ENCODE peak calls at places on chromosomes 11 and 22, in ten cellular contexts. N is NCI-H1930; V is activated CD4-positive, alpha-beta T cell treated with anti-CD3 and anti-CD28 coated beads for 48 hours; A is Calu3; J is thoracic aorta; C is nephron progenitor cell; H is caudate nucleus; G is IMR-90; W is T-helper 9 cell; I is mucosa of gallbladder. L is an unnamed sample.

GRCh38 chr11:125496465-125496817 is 376 bp upstream of the FEZ1 start:
- DNase-seq in N (no peak), V (no peak), A (no peak), J (no peak), C (no peak), H (no peak), G (no peak), W (no peak), I (no peak), L (no peak)

GRCh38 chr11:108085672-108086071 is 35.7 kb upstream of the ACAT1 start:
- DNase-seq in N (no peak), V (no peak), A (no peak), J (no peak), C (no peak), H (no peak), G (no peak), W (no peak), I (no peak), L (no peak)

GRCh38 chr11:95494856-95495255 is 263.9 kb upstream of the SESN3 start:
- DNase-seq in N (no peak), V (no peak), A (no peak), J (no peak), C (no peak), H (no peak), G (no peak), W (no peak), I (no peak), L (no peak)

GRCh38 chr22:20254975-20255946 is 12.9 kb downstream of the RTN4R start:
- DNase-seq in N (no peak), V (no peak), A (no peak), J (no peak), C (no peak), H (no peak), G (no peak), W (no peak), I (no peak), L (no peak)

GRCh38 chr11:8196749-8197148 is 27.9 kb upstream of the RIC3 start:
- DNase-seq in N (no peak), V (no peak), A (no peak), J (no peak), C (no peak), H (no peak), G (no peak), W (no peak), I (no peak), L (no peak)

GRCh38 chr11:30326114-30326783 is 3.3 kb downstream of the ARL14EP start:
- DNase-seq in N (no peak), V (no peak), A (no peak), J (no peak), C (no peak), H (no peak), G (peak), W (no peak), I (no peak), L (no peak)

GRCh38 chr11:94315664-94316063 is 11.3 kb downstream of the IZUMO1R start:
- DNase-seq in N (no peak), V (no peak), A (no peak), J (no peak), C (no peak), H (no peak), G (peak), W (no peak), I (peak), L (no peak)

GRCh38 chr11:46402957-46403902 is 11.7 kb upstream of the CHRM4 start:
- DNase-seq in N (no peak), V (no peak), A (no peak), J (no peak), C (no peak), H (no peak), G (no peak), W (no peak), I (no peak), L (no peak)

GRCh38 chr11:100776212-100776896 is 89.3 kb downstream of the ARHGAP42 start:
- DNase-seq in N (no peak), V (no peak), A (peak), J (no peak), C (no peak), H (no peak), G (peak), W (no peak), I (peak), L (no peak)

GRCh38 chr11:15972838-15973237 is 383.5 kb downstream of the SOX6 start:
- DNase-seq in N (no peak), V (no peak), A (no peak), J (no peak), C (no peak), H (no peak), G (no peak), W (no peak), I (no peak), L (no peak)

GRCh38 chr11:10125522-10126133 is 168.4 kb downstream of the SBF2 start:
- DNase-seq in N (no peak), V (no peak), A (no peak), J (no peak), C (no peak), H (no peak), G (peak), W (no peak), I (no peak), L (no peak)

GRCh38 chr11:86047275-86047991 is 21.5 kb downstream of the PICALM start:
- DNase-seq in N (no peak), V (peak), A (no peak), J (no peak), C (no peak), H (no peak), G (peak), W (no peak), I (no peak), L (no peak)

GRCh38 chr11:33875621-33876294 is 16.1 kb downstream of the LMO2 start:
- DNase-seq in N (no peak), V (no peak), A (no peak), J (no peak), C (no peak), H (no peak), G (no peak), W (no peak), I (no peak), L (no peak)

GRCh38 chr22:35380013-35380412 is 883 bp upstream of the HMOX1 start:
- DNase-seq in N (no peak), V (no peak), A (no peak), J (no peak), C (no peak), H (no peak), G (peak), W (no peak), I (no peak), L (no peak)

GRCh38 chr22:42070517-42071422 is at the start of gene NAGA:
- DNase-seq in N (peak), V (peak), A (peak), J (peak), C (peak), H (peak), G (peak), W (peak), I (peak), L (peak)

GRCh38 chr11:131246589-131247164 is 123.7 kb upstream of the NTM start:
- DNase-seq in N (peak), V (peak), A (no peak), J (no peak), C (peak), H (peak), G (no peak), W (no peak), I (peak), L (no peak)

GRCh38 chr11:27204527-27204926 is 158.5 kb downstream of the CCDC34 start:
- DNase-seq in N (no peak), V (peak), A (peak), J (no peak), C (peak), H (no peak), G (no peak), W (no peak), I (no peak), L (no peak)

GRCh38 chr11:103662880-103663279 is 373.6 kb upstream of the DDI1 start:
- DNase-seq in N (no peak), V (no peak), A (no peak), J (no peak), C (no peak), H (no peak), G (peak), W (no peak), I (no peak), L (no peak)

GRCh38 chr11:61976420-61976800 is 9.0 kb upstream of the FTH1 start:
- DNase-seq in N (no peak), V (no peak), A (no peak), J (no peak), C (no peak), H (no peak), G (no peak), W (no peak), I (no peak), L (no peak)

GRCh38 chr11:31882951-31883392 is 71.8 kb upstream of the PAX6 start:
- DNase-seq in N (no peak), V (no peak), A (no peak), J (no peak), C (peak), H (no peak), G (no peak), W (no peak), I (no peak), L (no peak)

GRCh38 chr11:36818410-36818809 is 220.4 kb upstream of the RAG2 start:
- DNase-seq in N (peak), V (peak), A (peak), J (no peak), C (peak), H (no peak), G (no peak), W (no peak), I (no peak), L (no peak)

GRCh38 chr11:17405232-17406005 is 17.0 kb upstream of the KCNJ11 start:
- DNase-seq in N (no peak), V (no peak), A (peak), J (peak), C (peak), H (peak), G (peak), W (no peak), I (peak), L (no peak)

GRCh38 chr11:74288161-74288560 is 23.3 kb downstream of the P4HA3 start:
- DNase-seq in N (no peak), V (peak), A (peak), J (peak), C (no peak), H (no peak), G (peak), W (no peak), I (no peak), L (no peak)

GRCh38 chr22:47171441-47172221 is 409.2 kb downstream of the TBC1D22A start:
- DNase-seq in N (no peak), V (no peak), A (no peak), J (no peak), C (no peak), H (no peak), G (no peak), W (no peak), I (no peak), L (no peak)

GRCh38 chr11:31005202-31005601 is 364.3 kb downstream of the DCDC1 start:
- DNase-seq in N (no peak), V (no peak), A (no peak), J (no peak), C (no peak), H (no peak), G (no peak), W (no peak), I (no peak), L (no peak)

GRCh38 chr11:28835790-28836189 is 727.6 kb downstream of the METTL15 start:
- DNase-seq in N (no peak), V (no peak), A (peak), J (no peak), C (no peak), H (no peak), G (peak), W (no peak), I (no peak), L (no peak)

GRCh38 chr22:32444068-32444467 is 20.2 kb downstream of the BPIFC start:
- DNase-seq in N (peak), V (peak), A (peak), J (no peak), C (no peak), H (no peak), G (no peak), W (no peak), I (no peak), L (no peak)

GRCh38 chr22:46748948-46749681 is 11.1 kb upstream of the CERK start:
- DNase-seq in N (no peak), V (peak), A (peak), J (no peak), C (no peak), H (no peak), G (peak), W (peak), I (no peak), L (peak)

GRCh38 chr22:24107668-24108067 is 73.6 kb upstream of the SUSD2 start:
- DNase-seq in N (no peak), V (no peak), A (no peak), J (peak), C (no peak), H (no peak), G (peak), W (no peak), I (peak), L (no peak)

GRCh38 chr22:49788492-49788891 is 39.2 kb downstream of the BRD1 start:
- DNase-seq in N (no peak), V (no peak), A (no peak), J (no peak), C (no peak), H (no peak), G (no peak), W (no peak), I (peak), L (no peak)